ENCODE peak calls at places on chromosomes 16 and 17, in nine cellular contexts. L is stimulated activated CD4-positive, alpha-beta T cell treated with anti-CD3 and anti-CD28 coated beads, Interleukin-4, amount 100 ng/mL, for 4 hours; A is H1; V is activated CD8-positive, alpha-beta memory T cell treated with anti-CD3 and anti-CD28 coated beads for 48 hours; E is T-cell; P is C1 segment of cervical spinal cord; U is NCI-H510A treated with DMSO at 0.1 percent for 48 hours; M is AG08396; O is Caki2. J is an unnamed sample.

GRCh38 chr16:27600386-27600785 is 50.4 kb downstream of the KATNIP start:
- DNase-seq in L (no peak), A (peak), V (no peak), E (no peak), P (no peak), U (no peak), M (no peak), O (no peak), J (no peak)

GRCh38 chr16:72112906-72113615 is 19.4 kb downstream of the DHX38 start:
- DNase-seq in L (no peak), A (no peak), V (no peak), E (no peak), P (no peak), U (no peak), M (no peak), O (no peak), J (no peak)

GRCh38 chr16:15599303-15600070 is 43.5 kb downstream of the MARF1 start:
- DNase-seq in L (no peak), A (no peak), V (no peak), E (no peak), P (no peak), U (no peak), M (no peak), O (no peak), J (no peak)

GRCh38 chr16:6704306-6704705 is 628.3 kb upstream of the RBFOX1 start:
- DNase-seq in L (no peak), A (no peak), V (no peak), E (no peak), P (no peak), U (no peak), M (no peak), O (no peak), J (no peak)

GRCh38 chr16:67226804-67227566 is at the start of gene TMEM208:
- DNase-seq in L (peak), A (peak), V (peak), E (peak), P (peak), U (peak), M (peak), O (peak), J (peak)

GRCh38 chr17:57913576-57914273 is 41.5 kb downstream of the CUEDC1 start:
- DNase-seq in L (no peak), A (no peak), V (no peak), E (no peak), P (no peak), U (no peak), M (no peak), O (no peak), J (no peak)

GRCh38 chr17:32279933-32280716 is 14.5 kb downstream of the RHBDL3 start:
- DNase-seq in L (no peak), A (peak), V (no peak), E (no peak), P (no peak), U (no peak), M (no peak), O (no peak), J (no peak)

GRCh38 chr17:49995055-49995738 is at the start of gene DLX3:
- DNase-seq in L (no peak), A (peak), V (no peak), E (no peak), P (no peak), U (peak), M (peak), O (peak), J (peak)

GRCh38 chr17:9850151-9850550 is 24.4 kb downstream of the GLP2R start:
- DNase-seq in L (no peak), A (no peak), V (no peak), E (no peak), P (no peak), U (no peak), M (no peak), O (no peak), J (no peak)

GRCh38 chr17:76082326-76083251 is 3.6 kb downstream of the ZACN start:
- DNase-seq in L (no peak), A (no peak), V (no peak), E (no peak), P (no peak), U (no peak), M (no peak), O (no peak), J (no peak)

GRCh38 chr17:58786586-58787295 is 31.1 kb downstream of the PPM1E start:
- DNase-seq in L (no peak), A (no peak), V (no peak), E (no peak), P (no peak), U (no peak), M (peak), O (no peak), J (no peak)

GRCh38 chr16:57479422-57480126 is 6.7 kb downstream of the DOK4 start:
- DNase-seq in L (no peak), A (peak), V (no peak), E (no peak), P (no peak), U (peak), M (peak), O (peak), J (no peak)

GRCh38 chr17:57874434-57875108 is 24.7 kb upstream of the MRPS23 start:
- DNase-seq in L (peak), A (peak), V (no peak), E (peak), P (no peak), U (no peak), M (peak), O (no peak), J (no peak)

GRCh38 chr16:53549970-53550406 is 47.0 kb upstream of the AKTIP start:
- DNase-seq in L (peak), A (peak), V (no peak), E (peak), P (no peak), U (peak), M (peak), O (peak), J (peak)

GRCh38 chr17:72560303-72561247 is 439.8 kb downstream of the SOX9 start:
- DNase-seq in L (peak), A (peak), V (no peak), E (peak), P (no peak), U (peak), M (peak), O (peak), J (peak)

GRCh38 chr16:86618431-86619262 is 40.3 kb downstream of the FOXL1 start:
- DNase-seq in L (no peak), A (no peak), V (no peak), E (no peak), P (no peak), U (no peak), M (peak), O (no peak), J (no peak)

GRCh38 chr17:65071861-65072260 is 15.3 kb upstream of the GNA13 start:
- DNase-seq in L (no peak), A (no peak), V (no peak), E (no peak), P (no peak), U (no peak), M (peak), O (peak), J (no peak)

GRCh38 chr17:80673152-80673920 is 128.7 kb downstream of the RPTOR start:
- DNase-seq in L (no peak), A (no peak), V (no peak), E (no peak), P (no peak), U (peak), M (no peak), O (no peak), J (no peak)

GRCh38 chr16:50917941-50918340 is 176.1 kb downstream of the CYLD start:
- DNase-seq in L (no peak), A (no peak), V (no peak), E (no peak), P (no peak), U (peak), M (no peak), O (no peak), J (no peak)

GRCh38 chr16:27199747-27200146 is 3.6 kb upstream of the KDM8 start:
- DNase-seq in L (no peak), A (no peak), V (no peak), E (peak), P (no peak), U (no peak), M (no peak), O (no peak), J (peak)

GRCh38 chr17:49637050-49637449 is 40.8 kb downstream of the SPOP start:
- DNase-seq in L (no peak), A (no peak), V (no peak), E (no peak), P (no peak), U (no peak), M (peak), O (peak), J (no peak)

GRCh38 chr17:13728751-13729150 is 127.0 kb upstream of the HS3ST3A1 start:
- DNase-seq in L (no peak), A (no peak), V (no peak), E (no peak), P (no peak), U (no peak), M (peak), O (peak), J (no peak)

GRCh38 chr17:47941998-47942490 is 673 bp downstream of the PNPO start:
- DNase-seq in L (no peak), A (no peak), V (no peak), E (no peak), P (no peak), U (no peak), M (no peak), O (no peak), J (no peak)

GRCh38 chr16:7025616-7026190 is 306.9 kb upstream of the RBFOX1 start:
- DNase-seq in L (no peak), A (peak), V (peak), E (peak), P (no peak), U (peak), M (peak), O (peak), J (peak)

GRCh38 chr17:81859906-81860755 is at the start of gene P4HB:
- DNase-seq in L (no peak), A (peak), V (peak), E (no peak), P (no peak), U (no peak), M (no peak), O (no peak), J (no peak)

GRCh38 chr16:4016648-4017047 is 99.6 kb downstream of the ADCY9 start:
- DNase-seq in L (no peak), A (no peak), V (no peak), E (peak), P (no peak), U (no peak), M (no peak), O (no peak), J (peak)

GRCh38 chr17:867896-868489 is 85.8 kb downstream of the MRM3 start:
- DNase-seq in L (no peak), A (no peak), V (no peak), E (no peak), P (no peak), U (no peak), M (no peak), O (peak), J (no peak)

GRCh38 chr16:48613061-48613957 is 3.3 kb upstream of the N4BP1 start:
- DNase-seq in L (peak), A (no peak), V (no peak), E (peak), P (no peak), U (peak), M (peak), O (no peak), J (no peak)

GRCh38 chr17:74644419-74644818 is 20.9 kb upstream of the CD300E start:
- DNase-seq in L (no peak), A (no peak), V (no peak), E (no peak), P (no peak), U (no peak), M (no peak), O (no peak), J (no peak)

GRCh38 chr17:75763613-75764416 is 1.2 kb downstream of the GALK1 start:
- DNase-seq in L (no peak), A (no peak), V (no peak), E (no peak), P (no peak), U (no peak), M (no peak), O (no peak), J (no peak)

GRCh38 chr16:85990861-85991301 is 91.9 kb downstream of the IRF8 start:
- DNase-seq in L (no peak), A (no peak), V (no peak), E (no peak), P (no peak), U (no peak), M (no peak), O (no peak), J (no peak)

GRCh38 chr17:6914711-6915110 is 81.1 kb upstream of the ALOX12 start:
- DNase-seq in L (no peak), A (no peak), V (no peak), E (peak), P (no peak), U (no peak), M (no peak), O (peak), J (peak)

GRCh38 chr17:43943769-43944418 is 1.6 kb upstream of the PPY start:
- DNase-seq in L (peak), A (peak), V (peak), E (peak), P (peak), U (peak), M (peak), O (peak), J (peak)

GRCh38 chr17:5694507-5694906 is 110.2 kb upstream of the NLRP1 start:
- DNase-seq in L (no peak), A (peak), V (no peak), E (no peak), P (no peak), U (no peak), M (no peak), O (no peak), J (no peak)

J was measured in HL-60.